ENCODE peak calls at places on chromosome 16, in seven cellular contexts. M, O, B, Y, Q, N and X are unnamed samples.

GRCh38 chr16:26672206-26672605 is 394.5 kb upstream of the C16orf82 start:
- DNase-seq in M (no peak), O (no peak), B (no peak), Y (no peak), Q (no peak), N (no peak), X (no peak)

GRCh38 chr16:24102120-24102740 is 153.9 kb upstream of the CACNG3 start:
- DNase-seq in M (no peak), O (no peak), B (no peak), Y (no peak), Q (no peak), N (no peak), X (no peak)

GRCh38 chr16:68646948-68647659 is 2.0 kb downstream of the CDH3 start:
- DNase-seq in M (no peak), O (no peak), B (no peak), Y (no peak), Q (no peak), N (no peak), X (no peak)

GRCh38 chr16:49608095-49608494 is 234.5 kb downstream of the C16orf78 start:
- DNase-seq in M (peak), O (no peak), B (peak), Y (no peak), Q (no peak), N (no peak), X (no peak)

GRCh38 chr16:50573947-50574751 is 26.0 kb downstream of the NKD1 start:
- DNase-seq in M (no peak), O (no peak), B (no peak), Y (no peak), Q (no peak), N (no peak), X (peak)

GRCh38 chr16:68190745-68191510 is 45.0 kb downstream of the ESRP2 start:
- DNase-seq in M (no peak), O (no peak), B (no peak), Y (no peak), Q (no peak), N (no peak), X (no peak)

GRCh38 chr16:70295634-70296033 is 3.4 kb upstream of the DDX19B start:
- DNase-seq in M (no peak), O (no peak), B (no peak), Y (no peak), Q (no peak), N (no peak), X (no peak)

GRCh38 chr16:2950773-2951172 is 13.3 kb upstream of the KREMEN2 start:
- DNase-seq in M (no peak), O (no peak), B (no peak), Y (no peak), Q (no peak), N (no peak), X (no peak)

GRCh38 chr16:87707097-87707496 is 58.7 kb downstream of the KLHDC4 start:
- DNase-seq in M (peak), O (no peak), B (no peak), Y (no peak), Q (no peak), N (no peak), X (no peak)

GRCh38 chr16:12406158-12406557 is 397.5 kb downstream of the CPPED1 start:
- DNase-seq in M (no peak), O (no peak), B (no peak), Y (no peak), Q (no peak), N (no peak), X (no peak)

GRCh38 chr16:30379165-30379783 is 3.1 kb downstream of the SEPTIN1 start:
- DNase-seq in M (no peak), O (no peak), B (no peak), Y (no peak), Q (no peak), N (no peak), X (no peak)

GRCh38 chr16:30033270-30033669 is 2.2 kb upstream of the TLCD3B start:
- DNase-seq in M (no peak), O (no peak), B (no peak), Y (no peak), Q (no peak), N (peak), X (no peak)

GRCh38 chr16:66961065-66961744 is at the start of gene CES3:
- DNase-seq in M (peak), O (no peak), B (no peak), Y (peak), Q (peak), N (peak), X (peak)

DNA sequence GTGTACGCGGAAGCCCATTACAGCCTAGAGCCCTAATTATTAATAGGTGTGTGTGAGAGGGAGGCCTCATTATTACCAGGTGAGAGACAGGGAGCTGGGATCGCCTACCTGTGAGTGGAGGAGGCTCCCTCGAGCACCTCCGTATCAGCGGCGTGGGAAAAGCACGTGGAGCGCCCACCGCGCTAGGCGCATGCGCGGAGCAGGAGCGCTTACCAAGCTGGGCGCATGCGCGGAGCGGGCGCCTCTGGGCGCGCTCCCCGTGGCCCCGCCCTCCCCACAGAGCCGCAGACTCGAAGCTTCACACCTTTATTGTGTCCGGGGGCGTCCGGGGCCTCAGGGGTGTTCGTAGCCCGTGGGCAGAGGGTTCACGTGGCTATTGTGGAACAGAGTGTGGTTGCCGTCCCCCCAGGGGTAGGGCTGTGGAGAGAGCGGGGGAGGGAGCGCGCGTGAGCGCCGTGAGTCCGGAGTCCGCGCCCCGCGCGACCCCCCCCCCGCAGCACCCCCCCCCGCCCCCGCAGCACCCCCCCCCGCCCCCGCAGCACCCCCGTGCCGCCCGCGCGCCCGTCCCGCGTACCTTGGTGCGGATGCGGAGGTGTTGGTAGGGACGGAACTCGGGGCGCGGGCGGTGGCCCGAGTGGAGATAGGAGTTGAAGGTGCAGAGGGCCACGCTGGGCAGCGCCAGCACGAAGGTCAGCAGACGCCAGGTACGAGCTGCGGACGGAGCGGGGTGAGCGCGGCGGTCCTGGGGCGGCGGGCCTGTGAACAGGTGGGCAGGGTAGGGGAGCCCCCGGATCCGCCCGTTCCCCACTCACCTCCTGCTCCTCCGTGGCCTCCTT is 501 bp downstream of the COX6A2 start:
- DNase-seq in M (no peak), O (no peak), B (no peak), Y (no peak), Q (peak), N (no peak), X (peak)
- H3K4me3 ChIP-seq in M (no peak), O (peak), B (peak), Y (no peak), Q (peak), N (no peak), X (peak)

GRCh38 chr16:11350531-11351335 is 5.5 kb downstream of the RMI2 start:
- DNase-seq in M (no peak), O (no peak), B (no peak), Y (no peak), Q (no peak), N (no peak), X (no peak)
- H3K4me3 ChIP-seq in M (no peak), O (no peak), B (no peak), Y (no peak), Q (no peak), N (no peak), X (no peak)

GRCh38 chr16:75535211-75535843 is 581 bp downstream of the CHST5 start:
- DNase-seq in M (no peak), O (no peak), B (no peak), Y (no peak), Q (no peak), N (no peak), X (no peak)
- H3K4me3 ChIP-seq in M (no peak), O (no peak), B (no peak), Y (no peak), Q (peak), N (no peak), X (no peak)

GRCh38 chr16:85370881-85371651 is 242.1 kb upstream of the GSE1 start:
- DNase-seq in M (no peak), O (peak), B (peak), Y (no peak), Q (peak), N (no peak), X (peak)
- H3K4me3 ChIP-seq in M (no peak), O (peak), B (no peak), Y (no peak), Q (peak), N (no peak), X (no peak)

GRCh38 chr16:48535831-48536599 is 74.0 kb downstream of the N4BP1 start:
- DNase-seq in M (peak), O (peak), B (peak), Y (peak), Q (peak), N (no peak), X (peak)

GRCh38 chr16:48533931-48534330 is 76.0 kb downstream of the N4BP1 start:
- DNase-seq in M (no peak), O (no peak), B (no peak), Y (no peak), Q (no peak), N (no peak), X (no peak)

GRCh38 chr16:48536600-48537200 is 73.3 kb downstream of the N4BP1 start:
- DNase-seq in M (no peak), O (no peak), B (peak), Y (no peak), Q (no peak), N (no peak), X (peak)

GRCh38 chr16:48534601-48535340 is 75.2 kb downstream of the N4BP1 start:
- DNase-seq in M (no peak), O (no peak), B (no peak), Y (no peak), Q (no peak), N (no peak), X (no peak)

DNA sequence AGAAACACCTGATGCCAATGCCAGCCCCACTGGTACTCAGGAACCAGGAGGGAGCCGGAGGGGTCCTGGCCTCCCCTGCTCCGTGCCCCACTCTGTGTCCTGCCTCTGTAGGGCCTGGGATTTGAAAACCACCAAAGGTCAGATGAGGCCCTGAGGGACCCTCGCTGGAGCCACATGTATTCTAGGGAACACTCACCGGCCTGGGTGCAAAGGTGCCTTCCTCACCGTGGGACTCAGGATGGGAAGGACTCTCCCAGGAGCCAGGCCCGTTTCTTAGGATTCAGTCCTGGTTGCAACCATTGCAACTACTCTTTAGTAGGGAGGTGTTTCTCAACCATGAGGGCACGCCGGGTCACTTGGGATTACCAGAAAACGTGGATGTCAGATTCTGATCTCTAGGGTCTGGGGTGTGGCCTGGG is 74.6 kb downstream of the N4BP1 start:
- DNase-seq in M (no peak), O (no peak), B (peak), Y (no peak), Q (no peak), N (no peak), X (no peak)
- H3K4me3 ChIP-seq in M (no peak), O (no peak), B (no peak), Y (no peak), Q (no peak), N (no peak), X (no peak)